ENCODE peak calls at places on chromosomes 6 and 20, in nine cellular contexts. E is anterior cingulate cortex; R is germinal center; M is OCI-LY7; B is activated CD8-positive, alpha-beta memory T cell treated with anti-CD3 and anti-CD28 coated beads, Interleukin-2, amount 50 U/mL, for 48 hours; X is activated CD4-positive, alpha-beta T cell treated with anti-CD3 and anti-CD28 coated beads, Interleukin-2, amount 50 U/mL, for 4 hours; C is H54; N is lower leg skin; U is stimulated activated naive B cell treated with anti-CD40 and anti-IgM and Interleukin-4, amounts not matched to agents 10 μg/mL and 1 μg/mL and 100 μg/mL, for 72 hours. H is an unnamed sample.

GRCh38 chr20:32494498-32495216 is 90.5 kb downstream of the NOL4L start:
- DNase-seq in E (no peak), R (no peak), M (no peak), B (no peak), X (no peak), C (no peak), N (no peak), U (no peak), H (no peak)

GRCh38 chr6:93799226-93799625 is 379.9 kb upstream of the EPHA7 start:
- DNase-seq in E (no peak), R (no peak), M (no peak), B (no peak), X (no peak), C (no peak), N (no peak), U (no peak), H (no peak)

GRCh38 chr20:35939264-35939663 is 15.0 kb downstream of the SCAND1 start:
- DNase-seq in E (no peak), R (no peak), M (no peak), B (no peak), X (no peak), C (no peak), N (peak), U (no peak), H (no peak)

GRCh38 chr6:32972353-32973143 is 4.2 kb downstream of the BRD2 start:
- DNase-seq in E (no peak), R (no peak), M (peak), B (no peak), X (peak), C (no peak), N (peak), U (no peak), H (peak)

GRCh38 chr20:38304845-38305447 is 990 bp downstream of the BPI start:
- DNase-seq in E (no peak), R (peak), M (peak), B (peak), X (no peak), C (peak), N (no peak), U (no peak), H (no peak)

GRCh38 chr6:38138374-38138773 is 318.8 kb downstream of the ZFAND3 start:
- DNase-seq in E (no peak), R (no peak), M (no peak), B (no peak), X (no peak), C (no peak), N (no peak), U (no peak), H (no peak)

GRCh38 chr6:83849610-83850009 is 3.5 kb upstream of the RIPPLY2 start:
- DNase-seq in E (no peak), R (no peak), M (no peak), B (no peak), X (no peak), C (no peak), N (no peak), U (no peak), H (no peak)

GRCh38 chr6:154001494-154002285 is 37.4 kb upstream of the OPRM1 start:
- DNase-seq in E (no peak), R (no peak), M (no peak), B (no peak), X (no peak), C (no peak), N (no peak), U (no peak), H (no peak)

GRCh38 chr20:14951707-14952106 is 614.3 kb upstream of the FLRT3 start:
- DNase-seq in E (no peak), R (no peak), M (no peak), B (no peak), X (no peak), C (no peak), N (no peak), U (no peak), H (no peak)

GRCh38 chr6:90457867-90458259 is 129.0 kb downstream of the MAP3K7 start:
- DNase-seq in E (no peak), R (no peak), M (no peak), B (no peak), X (no peak), C (no peak), N (no peak), U (no peak), H (no peak)

GRCh38 chr6:42135722-42136121 is 6.7 kb downstream of the C6orf132 start:
- DNase-seq in E (no peak), R (no peak), M (no peak), B (no peak), X (no peak), C (no peak), N (no peak), U (no peak), H (no peak)

GRCh38 chr6:88472731-88473130 is 306.6 kb upstream of the CNR1 start:
- DNase-seq in E (no peak), R (no peak), M (no peak), B (no peak), X (no peak), C (no peak), N (no peak), U (no peak), H (no peak)

GRCh38 chr6:157488058-157488457 is 107.1 kb downstream of the ZDHHC14 start:
- DNase-seq in E (no peak), R (no peak), M (no peak), B (no peak), X (no peak), C (no peak), N (peak), U (no peak), H (no peak)

GRCh38 chr6:4280721-4281120 is 145.3 kb upstream of the ECI2 start:
- DNase-seq in E (no peak), R (no peak), M (no peak), B (no peak), X (no peak), C (peak), N (no peak), U (no peak), H (no peak)

GRCh38 chr6:138372711-138373463 is 4.8 kb upstream of the SMIM28 start:
- DNase-seq in E (no peak), R (no peak), M (no peak), B (no peak), X (no peak), C (no peak), N (no peak), U (no peak), H (no peak)

GRCh38 chr20:25040438-25040831 is 17.5 kb downstream of the ACSS1 start:
- DNase-seq in E (no peak), R (no peak), M (no peak), B (no peak), X (no peak), C (no peak), N (no peak), U (no peak), H (no peak)

GRCh38 chr6:46490425-46491200 is 636 bp downstream of the RCAN2 start:
- DNase-seq in E (peak), R (peak), M (peak), B (no peak), X (no peak), C (no peak), N (peak), U (no peak), H (peak)

GRCh38 chr20:46365483-46366215 is 40.8 kb downstream of the ELMO2 start:
- DNase-seq in E (no peak), R (no peak), M (no peak), B (no peak), X (peak), C (no peak), N (peak), U (no peak), H (peak)

GRCh38 chr6:161048636-161049035 is 57.1 kb downstream of the MAP3K4 start:
- DNase-seq in E (no peak), R (no peak), M (no peak), B (no peak), X (no peak), C (no peak), N (no peak), U (no peak), H (no peak)

GRCh38 chr6:42932412-42932811 is 3.1 kb downstream of the CNPY3 start:
- DNase-seq in E (no peak), R (no peak), M (no peak), B (no peak), X (no peak), C (no peak), N (no peak), U (no peak), H (no peak)

GRCh38 chr6:1031671-1032070 is 280.2 kb upstream of the FOXQ1 start:
- DNase-seq in E (no peak), R (no peak), M (no peak), B (no peak), X (no peak), C (no peak), N (no peak), U (no peak), H (no peak)

GRCh38 chr20:3559637-3560036 is 88.8 kb downstream of the ATRN start:
- DNase-seq in E (no peak), R (peak), M (peak), B (no peak), X (no peak), C (no peak), N (no peak), U (no peak), H (no peak)

GRCh38 chr6:41750374-41750773 is 3.2 kb upstream of the PGC start:
- DNase-seq in E (no peak), R (no peak), M (no peak), B (no peak), X (no peak), C (no peak), N (no peak), U (no peak), H (no peak)

GRCh38 chr20:8082999-8083398 is 49.1 kb upstream of the PLCB1 start:
- DNase-seq in E (no peak), R (no peak), M (no peak), B (no peak), X (no peak), C (no peak), N (no peak), U (no peak), H (no peak)

GRCh38 chr6:27400877-27401642 is 12.5 kb downstream of the ZNF391 start:
- DNase-seq in E (no peak), R (no peak), M (no peak), B (no peak), X (no peak), C (no peak), N (no peak), U (no peak), H (no peak)